ENCODE peak calls at places on chromosomes 1 and 21, in seven cellular contexts. C is GM20000, Z is A549, D is AG04450, P is upper lobe of right lung, M is esophagus squamous epithelium, I is heart left ventricle. U is an unnamed sample.

GRCh38 chr21:44043613-44044012 is 31.5 kb downstream of the TRAPPC10 start:
- DNase-seq in C (no peak), Z (no peak), D (no peak), P (no peak), M (no peak), I (no peak), U (no peak)

GRCh38 chr1:223421025-223421424 is 27.8 kb downstream of the CCDC185 start:
- DNase-seq in C (no peak), Z (no peak), D (no peak), P (no peak), M (no peak), I (peak), U (no peak)

GRCh38 chr1:160093069-160093395 is 5.4 kb downstream of the IGSF8 start:
- DNase-seq in C (no peak), Z (no peak), D (no peak), P (peak), M (no peak), I (no peak), U (no peak)

GRCh38 chr1:229213797-229214196 is 57.1 kb upstream of the RAB4A start:
- DNase-seq in C (no peak), Z (no peak), D (no peak), P (no peak), M (no peak), I (no peak), U (no peak)

GRCh38 chr1:38500891-38501290 is 358.7 kb downstream of the RRAGC start:
- DNase-seq in C (no peak), Z (no peak), D (no peak), P (no peak), M (no peak), I (no peak), U (no peak)

GRCh38 chr1:12473596-12474329 is 144.2 kb downstream of the DHRS3 start:
- DNase-seq in C (no peak), Z (peak), D (no peak), P (no peak), M (no peak), I (peak), U (no peak)

GRCh38 chr1:28631713-28632112 is 11.2 kb downstream of the TAF12 start:
- DNase-seq in C (peak), Z (no peak), D (no peak), P (no peak), M (no peak), I (no peak), U (peak)

GRCh38 chr21:46483300-46484295 is 24.9 kb downstream of the DIP2A start:
- DNase-seq in C (no peak), Z (no peak), D (no peak), P (no peak), M (no peak), I (peak), U (no peak)

GRCh38 chr1:41353744-41354143 is 7.5 kb upstream of the FOXO6 start:
- DNase-seq in C (peak), Z (no peak), D (no peak), P (peak), M (no peak), I (no peak), U (peak)

GRCh38 chr21:44761011-44761729 is 40.5 kb downstream of the UBE2G2 start:
- DNase-seq in C (no peak), Z (no peak), D (no peak), P (no peak), M (no peak), I (no peak), U (peak)

GRCh38 chr1:58000821-58001220 is 545.7 kb downstream of the OMA1 start:
- DNase-seq in C (no peak), Z (no peak), D (no peak), P (no peak), M (no peak), I (no peak), U (no peak)

GRCh38 chr1:50438945-50439344 is 15.7 kb upstream of the DMRTA2 start:
- DNase-seq in C (no peak), Z (peak), D (no peak), P (no peak), M (no peak), I (no peak), U (no peak)

GRCh38 chr1:48940354-48940753 is 163.7 kb upstream of the BEND5 start:
- DNase-seq in C (no peak), Z (no peak), D (no peak), P (no peak), M (no peak), I (no peak), U (no peak)

GRCh38 chr1:200795151-200795550 is 56.5 kb downstream of the CAMSAP2 start:
- DNase-seq in C (no peak), Z (no peak), D (no peak), P (no peak), M (no peak), I (no peak), U (no peak)

GRCh38 chr1:40692429-40692905 is 963 bp downstream of the NFYC start:
- DNase-seq in C (no peak), Z (no peak), D (no peak), P (no peak), M (no peak), I (no peak), U (no peak)

GRCh38 chr1:187837787-187838186 is 1009.0 kb downstream of the PLA2G4A start:
- DNase-seq in C (no peak), Z (no peak), D (no peak), P (no peak), M (no peak), I (no peak), U (no peak)

GRCh38 chr21:34190576-34191301 is 117.4 kb downstream of the MRPS6 start:
- DNase-seq in C (no peak), Z (no peak), D (no peak), P (no peak), M (no peak), I (no peak), U (no peak)

GRCh38 chr1:40662151-40662550 is 3.3 kb downstream of the RIMS3 start:
- DNase-seq in C (no peak), Z (no peak), D (no peak), P (no peak), M (no peak), I (no peak), U (no peak)

GRCh38 chr1:162703708-162704107 is 71.4 kb downstream of the DDR2 start:
- DNase-seq in C (no peak), Z (no peak), D (no peak), P (no peak), M (no peak), I (peak), U (no peak)

GRCh38 chr1:42333662-42334239 is 1.3 kb downstream of the FOXJ3 start:
- DNase-seq in C (peak), Z (no peak), D (no peak), P (no peak), M (no peak), I (no peak), U (peak)

GRCh38 chr21:37496972-37497371 is 130.4 kb downstream of the DYRK1A start:
- DNase-seq in C (no peak), Z (no peak), D (no peak), P (no peak), M (no peak), I (no peak), U (no peak)
- TF ChIP-seq CTCF in C (no peak), Z (peak), D (peak), P (peak), M (no peak), I (peak), U (no peak)

GRCh38 chr1:161159087-161159914 is at the start of gene USP21:
- DNase-seq in C (peak), Z (peak), D (peak), P (peak), M (peak), I (peak), U (peak)
- TF ChIP-seq CTCF in C (no peak), Z (no peak), D (peak), P (peak), M (no peak), I (peak), U (no peak)

DNA sequence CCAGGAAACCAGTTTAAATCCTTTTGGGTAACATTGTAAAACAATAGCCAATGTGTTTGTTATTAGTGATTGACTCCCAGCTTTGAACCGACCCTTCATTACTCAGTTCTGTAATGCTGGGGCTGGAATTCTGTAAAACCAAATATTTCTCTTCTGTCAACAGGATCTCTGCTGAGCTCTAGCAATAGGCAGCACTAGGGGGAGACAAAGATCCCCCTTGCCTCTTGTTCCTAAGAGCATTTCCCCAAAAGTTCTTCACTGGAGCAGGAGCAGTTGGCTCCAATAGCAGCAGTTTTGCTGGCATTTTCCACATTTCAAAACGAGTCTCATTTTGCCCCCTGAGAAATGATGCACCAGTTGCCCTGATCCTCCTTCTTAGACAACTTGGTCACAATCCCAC is 1671.1 kb downstream of the MRPL39 start:
- DNase-seq in C (no peak), Z (peak), D (peak), P (no peak), M (no peak), I (no peak), U (peak)
- TF ChIP-seq CTCF in C (peak), Z (no peak), D (peak), P (peak), M (no peak), I (peak), U (no peak)

GRCh38 chr1:44313265-44313918 is 41.7 kb downstream of the ERI3 start:
- DNase-seq in C (no peak), Z (no peak), D (no peak), P (no peak), M (no peak), I (no peak), U (no peak)

GRCh38 chr1:44316231-44316759 is 38.8 kb downstream of the ERI3 start:
- DNase-seq in C (no peak), Z (no peak), D (no peak), P (no peak), M (no peak), I (no peak), U (no peak)

GRCh38 chr1:44312652-44313196 is 42.3 kb downstream of the ERI3 start:
- DNase-seq in C (no peak), Z (no peak), D (no peak), P (no peak), M (no peak), I (no peak), U (no peak)

GRCh38 chr1:44315521-44315920 is 39.5 kb downstream of the ERI3 start:
- DNase-seq in C (no peak), Z (no peak), D (no peak), P (no peak), M (no peak), I (no peak), U (no peak)

GRCh38 chr1:44314401-44314800 is 40.7 kb downstream of the ERI3 start:
- DNase-seq in C (no peak), Z (no peak), D (no peak), P (no peak), M (no peak), I (no peak), U (no peak)
- TF ChIP-seq CTCF in C (no peak), Z (peak), D (peak), P (no peak), M (no peak), I (no peak), U (no peak)